ENCODE peak calls at places on chromosome 19, in nine cellular contexts. P is foreskin fibroblast, K is upper lobe of left lung, Y is GM12865, V is adrenal gland, I is progenitor cell of endocrine pancreas, L is NB4, M is cardiac fibroblast, A is AG09309. U is an unnamed sample.

GRCh38 chr19:46265217-46265828 is 31.5 kb upstream of the HIF3A start:
- DNase-seq in M (peak), Y (peak), V (peak), A (peak), K (no peak), P (peak), I (peak), L (peak), U (peak)

GRCh38 chr19:16527971-16528521 is 14.2 kb downstream of the CHERP start:
- DNase-seq in A (no peak), L (peak), K (peak), M (peak), I (no peak), V (no peak), P (peak), Y (peak), U (no peak)

GRCh38 chr19:22602631-22603272 is 31.4 kb upstream of the ZNF492 start:
- DNase-seq in A (no peak), Y (no peak), M (no peak), K (no peak), L (no peak), P (no peak), I (no peak), V (no peak), U (no peak)

GRCh38 chr19:45790942-45791341 is 1.7 kb downstream of the DMWD start:
- DNase-seq in M (no peak), K (no peak), V (no peak), P (no peak), I (no peak), A (no peak), L (peak), Y (peak), U (no peak)

GRCh38 chr19:44719262-44719701 is 20.3 kb downstream of the CEACAM16 start:
- DNase-seq in Y (no peak), P (no peak), I (no peak), V (no peak), M (no peak), L (no peak), A (no peak), K (no peak), U (no peak)

GRCh38 chr19:35142531-35143230 is 374 bp upstream of the FXYD7 start:
- DNase-seq in L (peak), V (no peak), Y (peak), K (peak), P (peak), I (peak), M (peak), A (no peak), U (no peak)

GRCh38 chr19:4208385-4209094 is 20.8 kb upstream of the EBI3 start:
- DNase-seq in L (peak), M (peak), P (peak), Y (no peak), A (no peak), I (no peak), K (no peak), V (no peak), U (no peak)

GRCh38 chr19:46369817-46370216 is 22.9 kb downstream of the PPP5C start:
- DNase-seq in P (no peak), L (no peak), A (no peak), Y (no peak), I (no peak), K (no peak), V (peak), M (no peak), U (no peak)

GRCh38 chr19:5534787-5535586 is 32.8 kb downstream of the TINCR start:
- DNase-seq in V (no peak), I (no peak), Y (peak), A (no peak), L (peak), P (peak), M (no peak), K (no peak), U (no peak)

GRCh38 chr19:4676955-4677731 is 7.0 kb upstream of the MYDGF start:
- DNase-seq in I (no peak), K (no peak), A (no peak), V (peak), L (peak), P (peak), M (peak), Y (peak), U (no peak)

GRCh38 chr19:46863818-46864629 is 3.2 kb downstream of the ARHGAP35 start:
- DNase-seq in P (peak), I (no peak), L (no peak), K (no peak), V (no peak), A (no peak), Y (no peak), M (peak), U (no peak)

GRCh38 chr19:55216461-55217198 is 7.3 kb upstream of the PTPRH start:
- DNase-seq in L (peak), A (peak), K (peak), P (peak), V (peak), Y (peak), I (peak), M (peak), U (no peak)

GRCh38 chr19:44574201-44574950 is 39.0 kb upstream of the IGSF23 start:
- DNase-seq in P (no peak), M (no peak), L (no peak), K (no peak), A (no peak), Y (no peak), V (no peak), I (no peak), U (no peak)

GRCh38 chr19:47253467-47253881 is 2.9 kb upstream of the CCDC9 start:
- DNase-seq in Y (no peak), P (peak), I (no peak), K (no peak), A (no peak), M (peak), V (no peak), L (no peak), U (no peak)

GRCh38 chr19:531753-532571 is at the start of gene CDC34:
- DNase-seq in M (no peak), L (peak), I (no peak), A (no peak), P (peak), V (no peak), Y (no peak), K (no peak), U (no peak)

GRCh38 chr19:15424692-15425272 is 6.0 kb upstream of the AKAP8L start:
- DNase-seq in I (no peak), V (no peak), P (no peak), A (no peak), L (no peak), M (no peak), K (peak), Y (no peak), U (no peak)

GRCh38 chr19:5080809-5081208 is 111.9 kb downstream of the KDM4B start:
- DNase-seq in L (no peak), I (no peak), P (no peak), V (no peak), M (no peak), A (no peak), Y (no peak), K (peak), U (no peak)

GRCh38 chr19:51372649-51373504 is at the start of gene NKG7:
- DNase-seq in I (no peak), P (no peak), V (no peak), Y (peak), K (no peak), M (no peak), L (peak), A (no peak), U (no peak)

GRCh38 chr19:53927745-53928144 is 18.7 kb downstream of the CACNG7 start:
- DNase-seq in A (peak), V (no peak), M (peak), K (no peak), L (peak), Y (peak), I (peak), P (peak), U (no peak)

GRCh38 chr19:17726914-17727773 is 7.9 kb downstream of the MAP1S start:
- DNase-seq in Y (no peak), I (no peak), P (no peak), M (no peak), L (no peak), A (no peak), V (no peak), K (peak), U (no peak)

GRCh38 chr19:4575267-4575793 is 15.8 kb upstream of the SEMA6B start:
- DNase-seq in P (peak), K (no peak), I (no peak), M (peak), A (peak), V (peak), L (peak), Y (no peak), U (no peak)

GRCh38 chr19:12703056-12703455 is 6.6 kb upstream of the FBXW9 start:
- DNase-seq in L (peak), K (no peak), I (no peak), Y (peak), V (no peak), A (no peak), P (peak), M (peak), U (no peak)

GRCh38 chr19:2016041-2016807 is 710 bp upstream of the BTBD2 start:
- DNase-seq in A (peak), Y (peak), I (no peak), V (peak), P (peak), M (peak), L (peak), K (peak), U (no peak)

GRCh38 chr19:48807590-48808308 is 3.1 kb downstream of the BCAT2 start:
- DNase-seq in Y (no peak), P (no peak), I (no peak), V (no peak), L (peak), K (peak), M (no peak), A (no peak), U (no peak)

GRCh38 chr19:45115809-45116615 is 23.0 kb downstream of the PPP1R37 start:
- DNase-seq in Y (no peak), V (no peak), A (no peak), P (no peak), I (no peak), M (no peak), L (peak), K (no peak), U (no peak)

GRCh38 chr19:16328824-16329482 is 4.3 kb downstream of the KLF2 start:
- DNase-seq in P (peak), M (peak), I (no peak), V (peak), K (no peak), L (peak), A (no peak), Y (peak), U (no peak)

GRCh38 chr19:33214621-33215020 is 11.0 kb downstream of the SLC7A10 start:
- DNase-seq in I (no peak), Y (no peak), L (peak), V (no peak), P (peak), K (no peak), A (no peak), M (peak), U (no peak)
- TF ChIP-seq CTCF in I (peak), Y (no peak), L (peak), V (no peak), P (peak), K (no peak), A (peak), M (peak), U (peak)

GRCh38 chr19:11375143-11375948 is 880 bp downstream of the SWSAP1 start:
- DNase-seq in P (no peak), Y (peak), I (no peak), V (peak), M (no peak), K (peak), A (no peak), L (peak), U (no peak)

GRCh38 chr19:11373885-11374448 is 499 bp upstream of the SWSAP1 start:
- DNase-seq in V (no peak), Y (no peak), M (no peak), I (no peak), K (no peak), L (peak), P (no peak), A (no peak), U (no peak)

GRCh38 chr19:11373166-11373884 is 1.1 kb upstream of the SWSAP1 start:
- DNase-seq in I (peak), A (no peak), Y (peak), V (no peak), P (peak), K (no peak), L (peak), M (peak), U (no peak)

GRCh38 chr19:11377237-11377636 is 2.8 kb downstream of the SWSAP1 start:
- DNase-seq in I (no peak), Y (peak), K (no peak), A (peak), P (peak), V (peak), M (peak), L (peak), U (no peak)

DNA sequence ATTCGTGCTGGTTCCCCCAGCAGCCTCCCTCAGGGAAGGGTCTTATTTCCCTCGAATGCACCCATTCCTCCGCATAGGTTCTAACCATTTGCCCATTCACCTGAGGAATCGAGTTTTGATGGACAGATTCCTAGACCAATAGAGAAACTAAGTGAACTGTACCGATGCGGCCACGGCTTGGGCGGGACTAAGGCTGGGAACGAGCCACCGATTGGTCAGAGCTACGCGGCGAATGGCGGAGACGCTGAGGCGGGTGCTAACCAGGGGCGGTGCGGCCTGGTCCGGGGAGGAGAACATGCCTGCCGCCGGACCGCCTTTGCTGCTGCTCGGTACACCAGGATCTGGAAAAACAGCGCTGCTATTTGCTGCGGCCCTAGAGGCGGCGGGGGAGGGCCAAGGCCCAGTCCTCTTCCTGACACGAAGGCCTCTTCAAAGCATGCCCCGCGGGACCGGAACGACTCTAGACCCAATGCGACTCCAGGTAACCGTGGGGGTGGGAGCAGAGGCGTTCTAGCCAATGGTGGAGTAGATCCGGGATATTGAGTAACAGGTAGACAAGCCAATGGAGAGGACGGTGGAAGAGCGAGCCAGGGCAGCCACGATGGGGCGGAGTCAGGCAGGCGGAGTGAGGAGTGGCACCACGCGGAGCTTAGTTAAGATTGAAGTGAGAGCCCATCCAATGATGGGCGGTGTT is at the start of gene SWSAP1:
- DNase-seq in V (peak), M (peak), A (peak), Y (peak), K (peak), I (peak), L (peak), P (peak), U (peak)
- TF ChIP-seq CTCF in V (no peak), M (no peak), A (no peak), Y (no peak), K (no peak), I (no peak), L (no peak), P (no peak), U (no peak)

GRCh38 chr19:20278342-20278741 is 111.3 kb downstream of the ZNF486 start:
- DNase-seq in A (no peak), M (no peak), V (peak), Y (peak), I (no peak), L (no peak), K (no peak), P (no peak), U (no peak)
- TF ChIP-seq CTCF in A (no peak), M (peak), V (peak), Y (peak), I (peak), L (no peak), K (no peak), P (no peak), U (peak)

GRCh38 chr19:42116308-42117075 is 15.8 kb downstream of the POU2F2 start:
- DNase-seq in M (no peak), A (no peak), I (no peak), Y (no peak), V (no peak), L (no peak), K (peak), P (no peak), U (no peak)
- TF ChIP-seq CTCF in M (peak), A (no peak), I (peak), Y (peak), V (no peak), L (peak), K (no peak), P (no peak), U (peak)